ENCODE peak calls at places on chromosomes 3 and 15, in eight cellular contexts. V, O, M, Y, U, C, G and H are unnamed samples.
A peak's percentile ranks its signal among the peaks of the same experiment; 100 is the strongest.

GRCh38 chr3:62888180-62888579 is 13.0 kb upstream of the CADPS start:
- DNase-seq in V (no peak), O (no peak), M (peak; percentile 48), Y (no peak), U (no peak), C (no peak), G (no peak), H (no peak)

GRCh38 chr15:51776952-51777574 is 25.7 kb downstream of the TMOD2 start:
- DNase-seq in V (peak; percentile 80), O (peak; percentile 69), M (peak; percentile 85), Y (peak; percentile 64), U (peak; percentile 77), C (no peak), G (peak; percentile 83), H (peak; percentile 78)

GRCh38 chr3:62768896-62769295 is 106.3 kb downstream of the CADPS start:
- DNase-seq in V (no peak), O (no peak), M (no peak), Y (no peak), U (no peak), C (no peak), G (no peak), H (no peak)

GRCh38 chr3:141262306-141262705 is 30.7 kb downstream of the PXYLP1 start:
- DNase-seq in V (no peak), O (no peak), M (no peak), Y (no peak), U (peak; percentile 60), C (no peak), G (no peak), H (no peak)

GRCh38 chr15:40412095-40412759 is 6.6 kb downstream of the IVD start:
- DNase-seq in V (no peak), O (no peak), M (no peak), Y (no peak), U (no peak), C (no peak), G (no peak), H (no peak)

GRCh38 chr15:27165590-27165989 is 194.6 kb downstream of the GABRG3 start:
- DNase-seq in V (no peak), O (no peak), M (no peak), Y (no peak), U (no peak), C (no peak), G (no peak), H (no peak)

GRCh38 chr3:155989536-155989935 is 119.1 kb downstream of the GMPS start:
- DNase-seq in V (no peak), O (no peak), M (no peak), Y (no peak), U (no peak), C (no peak), G (no peak), H (no peak)

GRCh38 chr15:74847462-74847861 is 4.5 kb upstream of the ULK3 start:
- DNase-seq in V (peak; percentile 51), O (no peak), M (no peak), Y (no peak), U (no peak), C (no peak), G (no peak), H (no peak)

GRCh38 chr3:186869253-186870235 is 27.0 kb downstream of the ADIPOQ start:
- DNase-seq in V (no peak), O (no peak), M (no peak), Y (no peak), U (peak; percentile 35), C (no peak), G (no peak), H (no peak)

GRCh38 chr3:4290272-4290893 is 12.8 kb upstream of the SETMAR start:
- DNase-seq in V (no peak), O (peak; percentile 24), M (peak; percentile 30), Y (no peak), U (peak; percentile 32), C (no peak), G (peak; percentile 84), H (peak; percentile 64)

GRCh38 chr3:184230603-184231528 is 1.5 kb downstream of the VWA5B2 start:
- DNase-seq in V (no peak), O (no peak), M (peak; percentile 52), Y (no peak), U (no peak), C (no peak), G (no peak), H (no peak)

GRCh38 chr15:84979651-84980050 is 2.0 kb upstream of the PDE8A start:
- DNase-seq in V (no peak), O (no peak), M (peak; percentile 45), Y (no peak), U (no peak), C (no peak), G (no peak), H (peak; percentile 30)

GRCh38 chr3:17629400-17629799 is 113.0 kb downstream of the TBC1D5 start:
- DNase-seq in V (no peak), O (no peak), M (no peak), Y (no peak), U (no peak), C (no peak), G (no peak), H (no peak)

GRCh38 chr3:10303785-10304184 is 11.0 kb upstream of the GHRL start:
- DNase-seq in V (no peak), O (no peak), M (no peak), Y (no peak), U (no peak), C (no peak), G (no peak), H (no peak)

GRCh38 chr3:192802957-192803899 is 75.9 kb upstream of the FGF12 start:
- DNase-seq in V (no peak), O (no peak), M (peak; percentile 66), Y (peak; percentile 38), U (peak; percentile 62), C (no peak), G (peak; percentile 49), H (peak; percentile 26)

GRCh38 chr3:33629219-33629618 is 88.8 kb downstream of the CLASP2 start:
- DNase-seq in V (no peak), O (no peak), M (no peak), Y (no peak), U (no peak), C (no peak), G (no peak), H (no peak)

GRCh38 chr15:99213187-99213811 is 36.1 kb downstream of the TTC23 start:
- DNase-seq in V (peak; percentile 84), O (peak; percentile 69), M (peak; percentile 74), Y (peak; percentile 32), U (peak; percentile 69), C (peak; percentile 93), G (peak; percentile 77), H (peak; percentile 44)

GRCh38 chr15:27670481-27670880 is 428.6 kb downstream of the OCA2 start:
- DNase-seq in V (no peak), O (no peak), M (no peak), Y (no peak), U (no peak), C (no peak), G (no peak), H (no peak)

GRCh38 chr3:42961633-42962032 is 17.5 kb upstream of the GASK1A start:
- DNase-seq in V (peak; percentile 38), O (peak; percentile 51), M (peak; percentile 76), Y (peak; percentile 41), U (peak; percentile 62), C (no peak), G (peak; percentile 69), H (peak; percentile 39)

GRCh38 chr15:59208850-59209249 is 2.2 kb downstream of the LDHAL6B start:
- DNase-seq in V (no peak), O (no peak), M (no peak), Y (no peak), U (peak; percentile 14), C (no peak), G (no peak), H (no peak)

GRCh38 chr3:43765417-43766030 is 74.8 kb downstream of the ABHD5 start:
- DNase-seq in V (no peak), O (no peak), M (no peak), Y (no peak), U (no peak), C (no peak), G (no peak), H (no peak)

GRCh38 chr3:52204337-52205073 is 6.5 kb downstream of the ALAS1 start:
- DNase-seq in V (no peak), O (no peak), M (no peak), Y (no peak), U (no peak), C (no peak), G (no peak), H (peak; percentile 45)

GRCh38 chr15:90058308-90058707 is 44.0 kb downstream of the IDH2 start:
- DNase-seq in V (no peak), O (no peak), M (no peak), Y (no peak), U (no peak), C (no peak), G (no peak), H (no peak)

GRCh38 chr3:148940983-148941382 is 50.4 kb upstream of the GYG1 start:
- DNase-seq in V (no peak), O (no peak), M (no peak), Y (no peak), U (no peak), C (no peak), G (no peak), H (no peak)

GRCh38 chr3:98326945-98327344 is 26.7 kb upstream of the OR5K4 start:
- DNase-seq in V (no peak), O (no peak), M (no peak), Y (no peak), U (no peak), C (no peak), G (no peak), H (no peak)

GRCh38 chr3:71144525-71145253 is 438.8 kb downstream of the FOXP1 start:
- DNase-seq in V (no peak), O (no peak), M (no peak), Y (no peak), U (no peak), C (no peak), G (no peak), H (no peak)

GRCh38 chr15:36982441-36982840 is 117.9 kb downstream of the MEIS2 start:
- DNase-seq in V (no peak), O (no peak), M (no peak), Y (no peak), U (no peak), C (no peak), G (no peak), H (no peak)